ENCODE peak calls at places on chromosomes 12 and 14, in seven cellular contexts. P, U, V, E, K, O and X are unnamed samples. For H3K4me1, the result is how much of the 10 kb centered on the place peaks cover.

GRCh38 chr12:71746983-71747611 is 7.6 kb upstream of the RAB21 start:
- DNase-seq in P (peak), U (peak), V (no peak), E (peak), K (peak), O (no peak), X (no peak)

GRCh38 chr12:3140284-3140683 is 63.1 kb downstream of the TSPAN9 start:
- DNase-seq in P (no peak), U (peak), V (no peak), E (no peak), K (no peak), O (no peak), X (no peak)

GRCh38 chr12:103269962-103270361 is 225.8 kb downstream of the C12orf42 start:
- DNase-seq in P (no peak), U (no peak), V (no peak), E (no peak), K (no peak), O (no peak), X (no peak)

GRCh38 chr12:127108360-127109215 is 1158.4 kb upstream of the TMEM132C start:
- DNase-seq in P (no peak), U (peak), V (no peak), E (peak), K (no peak), O (peak), X (no peak)

GRCh38 chr12:31369712-31370521 is 44.0 kb upstream of the SINHCAF start:
- DNase-seq in P (no peak), U (peak), V (peak), E (peak), K (peak), O (peak), X (no peak)

GRCh38 chr12:11684393-11684792 is 34.9 kb downstream of the ETV6 start:
- DNase-seq in P (no peak), U (no peak), V (no peak), E (peak), K (peak), O (no peak), X (no peak)

GRCh38 chr14:33714527-33715222 is 236.2 kb downstream of the EGLN3 start:
- DNase-seq in P (no peak), U (no peak), V (no peak), E (peak), K (peak), O (no peak), X (no peak)

GRCh38 chr12:130401703-130402102 is 64.0 kb downstream of the PIWIL1 start:
- DNase-seq in P (no peak), U (no peak), V (no peak), E (no peak), K (no peak), O (no peak), X (no peak)

GRCh38 chr12:76810690-76811434 is 46.9 kb downstream of the ZDHHC17 start:
- DNase-seq in P (no peak), U (no peak), V (no peak), E (no peak), K (no peak), O (no peak), X (no peak)

GRCh38 chr14:82447586-82447985 is 913.9 kb upstream of the SEL1L start:
- DNase-seq in P (no peak), U (no peak), V (no peak), E (no peak), K (no peak), O (no peak), X (no peak)

GRCh38 chr12:1662761-1663439 is 28.0 kb upstream of the ADIPOR2 start:
- DNase-seq in P (peak), U (peak), V (peak), E (peak), K (no peak), O (no peak), X (peak)

GRCh38 chr14:104220225-104221070 is 82.1 kb downstream of the KIF26A start:
- DNase-seq in P (no peak), U (no peak), V (no peak), E (no peak), K (no peak), O (peak), X (no peak)

GRCh38 chr12:104250366-104251125 is 35.0 kb downstream of the TXNRD1 start:
- DNase-seq in P (no peak), U (no peak), V (no peak), E (peak), K (no peak), O (no peak), X (no peak)

GRCh38 chr14:76456200-76456599 is 80.3 kb downstream of the ESRRB start:
- DNase-seq in P (no peak), U (peak), V (no peak), E (peak), K (peak), O (no peak), X (no peak)

GRCh38 chr14:50232276-50232642 is 881 bp upstream of the SOS2 start:
- DNase-seq in P (no peak), U (no peak), V (no peak), E (no peak), K (no peak), O (no peak), X (no peak)

GRCh38 chr14:97021001-97021400 is 223.8 kb downstream of the VRK1 start:
- DNase-seq in P (no peak), U (no peak), V (no peak), E (no peak), K (no peak), O (no peak), X (no peak)

GRCh38 chr14:35533357-35534129 is 421 bp upstream of the INSM2 start:
- DNase-seq in P (peak), U (peak), V (no peak), E (peak), K (peak), O (peak), X (peak)

GRCh38 chr14:33682746-33683145 is 268.1 kb downstream of the EGLN3 start:
- DNase-seq in P (no peak), U (peak), V (peak), E (peak), K (no peak), O (peak), X (no peak)

GRCh38 chr14:106883218-106883692 is 1356.9 kb downstream of the TMEM121 start:
- DNase-seq in P (peak), U (no peak), V (peak), E (peak), K (no peak), O (peak), X (no peak)

GRCh38 chr12:106227641-106228319 is 20.0 kb downstream of the CKAP4 start:
- DNase-seq in P (peak), U (peak), V (no peak), E (peak), K (no peak), O (no peak), X (peak)

GRCh38 chr12:85424581-85425348 is 144.7 kb downstream of the ALX1 start:
- DNase-seq in P (no peak), U (no peak), V (no peak), E (peak), K (peak), O (no peak), X (no peak)

GRCh38 chr14:77344597-77344996 is 23.8 kb downstream of the GSTZ1 start:
- DNase-seq in P (no peak), U (no peak), V (no peak), E (no peak), K (no peak), O (no peak), X (no peak)

GRCh38 chr12:87952850-87953249 is 76.4 kb downstream of the C12orf50 start:
- DNase-seq in P (no peak), U (no peak), V (no peak), E (no peak), K (no peak), O (no peak), X (no peak)

GRCh38 chr14:35456261-35456660 is 51.7 kb upstream of the NFKBIA start:
- DNase-seq in P (no peak), U (no peak), V (no peak), E (no peak), K (no peak), O (no peak), X (no peak)

GRCh38 chr12:80041071-80041470 is 58.3 kb upstream of the OTOGL start:
- DNase-seq in P (no peak), U (no peak), V (no peak), E (peak), K (no peak), O (no peak), X (no peak)

GRCh38 chr12:80044694-80045046 is 54.7 kb upstream of the OTOGL start:
- DNase-seq in P (no peak), U (no peak), V (no peak), E (peak), K (peak), O (no peak), X (no peak)

GRCh38 chr12:80040075-80040738 is 59.1 kb upstream of the OTOGL start:
- DNase-seq in P (no peak), U (no peak), V (no peak), E (peak), K (no peak), O (no peak), X (no peak)

GRCh38 chr12:80038062-80038560 is 61.2 kb upstream of the OTOGL start:
- DNase-seq in P (no peak), U (no peak), V (no peak), E (peak), K (no peak), O (no peak), X (no peak)

GRCh38 chr12:80041691-80042090 is 57.6 kb upstream of the OTOGL start:
- DNase-seq in P (no peak), U (no peak), V (no peak), E (peak), K (peak), O (no peak), X (no peak)
- H3K27ac ChIP-seq in P (no peak), U (no peak), V (peak), E (peak), K (no peak), O (no peak), X (no peak)

GRCh38 chr12:47908738-47909137 is 3.9 kb upstream of the VDR start:
- DNase-seq in P (no peak), U (no peak), V (no peak), E (no peak), K (no peak), O (no peak), X (no peak)
- H3K4me1 ChIP-seq in P (under half), U (under half), V (under half), E (under half), K (under half), O (under half), X (under half)

DNA sequence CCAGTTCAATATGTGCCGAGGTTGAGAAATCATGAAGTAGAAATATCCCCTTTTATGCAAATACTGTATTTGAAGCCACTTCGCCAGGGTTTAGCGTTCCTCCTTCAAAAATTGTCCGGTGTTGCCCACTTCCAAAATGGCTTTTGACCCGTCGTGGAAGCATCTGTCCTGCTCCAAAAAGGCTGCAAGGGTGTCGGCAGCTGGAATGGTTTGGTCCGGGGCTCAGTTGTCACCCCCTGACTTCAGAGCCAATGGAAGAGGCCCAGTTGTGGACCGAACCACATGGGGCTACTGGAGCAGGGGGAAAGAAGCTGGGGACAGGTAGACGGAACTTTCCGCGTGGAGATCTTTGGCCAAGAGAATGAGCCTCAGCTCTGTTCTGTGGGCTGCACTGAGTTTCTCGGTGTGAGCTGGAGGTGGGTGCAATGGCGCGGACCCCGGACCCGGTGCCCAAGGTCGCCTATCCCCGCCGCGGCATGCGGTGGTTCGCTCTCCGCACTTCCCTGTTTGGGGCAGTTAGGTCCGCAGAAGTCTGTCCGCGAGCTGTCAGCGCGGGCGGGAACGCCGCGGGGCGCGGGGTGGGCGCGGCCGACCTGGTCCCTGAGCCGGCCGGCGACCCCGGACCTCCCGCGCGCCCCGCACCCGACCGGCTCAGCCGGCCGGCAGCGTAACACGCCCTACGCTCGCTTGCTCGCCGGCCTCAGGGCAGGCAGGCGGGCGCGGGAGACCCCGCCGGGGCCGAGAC is at the start of gene ANKRD13A:
- DNase-seq in P (peak), U (peak), V (peak), E (peak), K (peak), O (peak), X (peak)
- H3K27ac ChIP-seq in P (peak), U (peak), V (peak), E (peak), K (peak), O (peak), X (peak)

GRCh38 chr12:122099856-122100255 is 21.3 kb downstream of the MLXIP start:
- DNase-seq in P (no peak), U (no peak), V (no peak), E (no peak), K (no peak), O (no peak), X (no peak)

GRCh38 chr12:122099280-122099749 is 20.8 kb downstream of the MLXIP start:
- DNase-seq in P (no peak), U (no peak), V (no peak), E (no peak), K (no peak), O (peak), X (no peak)

GRCh38 chr12:122097641-122098364 is 19.2 kb downstream of the MLXIP start:
- DNase-seq in P (no peak), U (no peak), V (no peak), E (no peak), K (peak), O (no peak), X (no peak)

GRCh38 chr12:122102331-122102730 is 23.8 kb downstream of the MLXIP start:
- DNase-seq in P (no peak), U (peak), V (no peak), E (no peak), K (no peak), O (no peak), X (no peak)

DNA sequence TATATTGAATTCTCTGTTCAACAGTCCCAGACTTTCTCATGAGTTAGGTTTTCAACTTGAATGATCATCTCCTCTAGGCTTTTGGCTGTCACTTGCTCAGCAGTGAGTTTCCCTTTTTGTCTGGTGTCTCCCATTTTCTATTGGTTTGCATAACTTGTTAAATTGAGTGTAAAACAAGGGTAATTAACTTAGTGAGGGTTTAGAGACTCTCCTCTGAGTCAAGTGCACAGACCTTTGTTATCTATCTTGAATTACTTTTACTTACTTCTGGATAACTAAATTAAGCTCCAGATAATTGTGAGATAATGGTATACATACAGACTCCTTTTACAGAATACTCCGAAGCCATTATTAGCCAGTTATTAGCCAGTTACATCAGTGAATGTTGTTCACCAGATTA is 22.0 kb downstream of the MLXIP start:
- DNase-seq in P (no peak), U (no peak), V (no peak), E (no peak), K (no peak), O (no peak), X (no peak)
- H3K4me1 ChIP-seq in P (half or more), U (half or more), V (under half), E (under half), K (under half), O (half or more), X (under half)

GRCh38 chr12:93366427-93366826 is 11.3 kb upstream of the NUDT4 start:
- DNase-seq in P (no peak), U (no peak), V (no peak), E (no peak), K (no peak), O (no peak), X (no peak)

GRCh38 chr12:93368766-93369165 is 9.0 kb upstream of the NUDT4 start:
- DNase-seq in P (no peak), U (no peak), V (no peak), E (no peak), K (no peak), O (no peak), X (no peak)

GRCh38 chr12:93369505-93369904 is 8.2 kb upstream of the NUDT4 start:
- DNase-seq in P (no peak), U (no peak), V (no peak), E (no peak), K (no peak), O (no peak), X (no peak)

GRCh38 chr12:93363854-93364297 is 13.8 kb upstream of the NUDT4 start:
- DNase-seq in P (no peak), U (no peak), V (no peak), E (no peak), K (no peak), O (no peak), X (no peak)

DNA sequence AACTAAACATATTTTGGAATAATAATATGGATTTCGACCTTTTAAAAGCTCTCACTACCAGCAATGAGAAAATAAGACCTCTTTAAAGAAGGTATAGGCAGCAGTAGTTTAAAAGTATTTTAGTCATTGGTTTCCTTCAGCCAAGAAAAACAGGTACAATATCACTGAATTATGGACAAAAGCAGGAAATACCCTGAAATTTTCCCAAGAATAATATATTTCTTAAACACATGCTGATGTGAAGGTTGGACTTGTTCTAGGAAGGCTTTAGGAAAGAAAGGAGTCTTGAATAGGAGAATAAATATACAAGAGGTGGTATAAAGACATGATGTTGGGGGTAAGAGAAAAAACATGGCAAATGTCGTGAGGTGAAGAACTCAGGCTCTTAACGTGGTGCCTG is 12.1 kb upstream of the NUDT4 start:
- DNase-seq in P (no peak), U (no peak), V (no peak), E (no peak), K (peak), O (no peak), X (no peak)
- H3K27ac ChIP-seq in P (no peak), U (no peak), V (no peak), E (no peak), K (peak), O (peak), X (no peak)